ENCODE peak calls at places on chromosomes 11 and 22, in five cellular contexts. P is SK-N-MC; U is progenitor cell of endocrine pancreas; X is naive thymus-derived CD4-positive, alpha-beta T cell; N is activated CD8-positive, alpha-beta memory T cell treated with anti-CD3 and anti-CD28 coated beads for 1 hour. B is an unnamed sample.

GRCh38 chr11:65921033-65921555 is 1.9 kb downstream of the DRAP1 start:
- DNase-seq in P (no peak), U (no peak), X (no peak), N (no peak), B (no peak)

GRCh38 chr11:134677338-134677948 is 265.4 kb upstream of the B3GAT1 start:
- DNase-seq in P (no peak), U (no peak), X (no peak), N (no peak), B (no peak)

GRCh38 chr11:16191852-16192240 is 164.5 kb downstream of the SOX6 start:
- DNase-seq in P (no peak), U (no peak), X (no peak), N (no peak), B (no peak)

GRCh38 chr11:133905677-133906156 is 51.1 kb downstream of the IGSF9B start:
- DNase-seq in P (no peak), U (no peak), X (no peak), N (no peak), B (no peak)

GRCh38 chr11:65182258-65183170 is 786 bp downstream of the CAPN1 start:
- DNase-seq in P (no peak), U (peak), X (peak), N (no peak), B (peak)

GRCh38 chr22:46500201-46500600 is 37.2 kb downstream of the CELSR1 start:
- DNase-seq in P (no peak), U (no peak), X (no peak), N (no peak), B (no peak)

GRCh38 chr11:94934362-94934761 is 39.0 kb downstream of the CWC15 start:
- DNase-seq in P (no peak), U (no peak), X (no peak), N (no peak), B (peak)

GRCh38 chr11:106461839-106462545 is 384.5 kb downstream of the AASDHPPT start:
- DNase-seq in P (no peak), U (no peak), X (no peak), N (no peak), B (peak)

GRCh38 chr22:28810839-28811491 is 10.6 kb upstream of the XBP1 start:
- DNase-seq in P (no peak), U (no peak), X (peak), N (no peak), B (no peak)

B was measured in cerebellar cortex.